ENCODE peak calls at places on chromosomes 12 and 14, in ten cellular contexts. K, V, O, F, M, P, G, A, H and T are unnamed samples.

GRCh38 chr14:51441001-51441400 is 201.0 kb downstream of the TMX1 start:
- DNase-seq in A (no peak), H (no peak), V (no peak), M (no peak), G (no peak), F (no peak), O (no peak), K (no peak), P (no peak), T (no peak)

GRCh38 chr14:38143651-38144505 is 63.8 kb upstream of the SSTR1 start:
- DNase-seq in G (no peak), V (no peak), F (peak), O (no peak), P (no peak), M (peak), A (no peak), H (no peak), K (no peak), T (peak)

GRCh38 chr14:21917699-21918436 is 244.2 kb upstream of the OR4E1 start:
- DNase-seq in M (peak), V (peak), O (peak), K (no peak), P (peak), G (peak), F (peak), H (no peak), A (peak), T (no peak)

GRCh38 chr12:33609910-33610309 is 170.3 kb upstream of the SYT10 start:
- DNase-seq in P (no peak), K (no peak), O (no peak), M (no peak), G (no peak), A (no peak), V (no peak), F (no peak), H (no peak), T (no peak)

GRCh38 chr12:118344829-118345228 is 27.9 kb downstream of the TAOK3 start:
- DNase-seq in A (no peak), M (no peak), K (no peak), H (no peak), F (no peak), V (no peak), P (no peak), O (no peak), G (no peak), T (no peak)

GRCh38 chr14:105070760-105071137 is 5.5 kb upstream of the GPR132 start:
- DNase-seq in O (no peak), A (no peak), K (no peak), H (no peak), M (no peak), P (no peak), V (no peak), G (no peak), F (no peak), T (no peak)

GRCh38 chr12:98439471-98440164 is 75.8 kb upstream of the TMPO start:
- DNase-seq in M (no peak), V (no peak), G (no peak), K (no peak), P (no peak), O (no peak), H (no peak), A (no peak), F (peak), T (no peak)

GRCh38 chr14:40119321-40119720 is 687.1 kb upstream of the FBXO33 start:
- DNase-seq in F (no peak), H (no peak), G (no peak), V (peak), P (no peak), O (no peak), A (no peak), K (no peak), M (no peak), T (no peak)

GRCh38 chr14:104582649-104583048 is 3.1 kb downstream of the C14orf180 start:
- DNase-seq in A (no peak), G (no peak), K (no peak), H (no peak), O (no peak), V (peak), M (no peak), F (no peak), P (no peak), T (no peak)

GRCh38 chr12:40141996-40142395 is 36.1 kb upstream of the SLC2A13 start:
- DNase-seq in O (no peak), P (peak), A (no peak), G (no peak), M (no peak), F (peak), V (no peak), H (no peak), K (no peak), T (no peak)

GRCh38 chr14:101521978-101522377 is 39.3 kb upstream of the DIO3 start:
- DNase-seq in V (no peak), P (no peak), H (no peak), M (no peak), O (no peak), K (no peak), F (no peak), A (no peak), G (no peak), T (no peak)

GRCh38 chr12:13024151-13024946 is 19.8 kb upstream of the FAM234B start:
- DNase-seq in M (peak), F (peak), P (no peak), H (no peak), A (no peak), O (peak), G (no peak), V (no peak), K (peak), T (peak)

GRCh38 chr14:37903561-37904191 is 304.0 kb upstream of the SSTR1 start:
- DNase-seq in V (peak), O (no peak), K (no peak), H (no peak), M (peak), A (no peak), P (peak), G (peak), F (peak), T (no peak)

GRCh38 chr14:92511472-92512247 is 1.9 kb upstream of the RIN3 start:
- DNase-seq in G (peak), A (no peak), F (peak), V (no peak), H (no peak), O (peak), K (no peak), P (peak), M (no peak), T (peak)

GRCh38 chr14:97916100-97916499 is 1118.9 kb downstream of the VRK1 start:
- DNase-seq in F (no peak), M (no peak), H (no peak), A (no peak), V (no peak), G (no peak), O (no peak), K (no peak), P (no peak), T (no peak)

GRCh38 chr12:18696971-18697602 is 40.7 kb downstream of the PLCZ1 start:
- DNase-seq in O (no peak), P (no peak), H (no peak), K (no peak), M (no peak), G (no peak), A (no peak), V (no peak), F (peak), T (no peak)

DNA sequence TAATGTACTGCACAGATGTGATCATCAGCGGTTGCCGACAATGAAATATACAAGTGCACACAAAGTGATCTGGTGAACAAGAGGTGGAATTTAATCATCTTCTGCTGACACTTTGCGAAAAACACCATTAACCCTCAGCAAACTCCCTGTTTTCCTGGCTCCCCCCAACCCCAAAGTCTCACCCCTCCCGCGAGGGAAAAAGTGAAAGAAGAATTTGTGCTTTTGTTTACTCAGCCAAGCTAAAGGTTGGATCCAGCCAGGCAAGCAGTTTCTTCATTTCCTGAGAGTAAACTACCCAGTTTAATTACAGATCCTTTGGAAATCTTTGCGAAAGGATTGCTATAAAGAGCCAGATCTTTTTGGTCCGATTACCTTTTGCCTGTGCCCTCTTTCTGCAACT is 3.2 kb upstream of the LMO3 start:
- DNase-seq in M (no peak), F (peak), P (no peak), V (no peak), A (no peak), K (no peak), G (peak), H (no peak), O (no peak), T (no peak)
- H3K4me3 ChIP-seq in M (peak), F (peak), P (no peak), V (peak), A (no peak), K (no peak), G (no peak), H (no peak), O (no peak), T (peak)

GRCh38 chr14:65230287-65230728 is 128.0 kb upstream of the MAX start:
- DNase-seq in P (no peak), F (no peak), H (peak), G (peak), M (no peak), V (peak), A (no peak), O (no peak), K (no peak), T (no peak)
- H3K4me3 ChIP-seq in P (no peak), F (no peak), H (peak), G (no peak), M (peak), V (no peak), A (peak), O (peak), K (no peak), T (no peak)

GRCh38 chr12:2285462-2285861 is 232.7 kb downstream of the CACNA1C start:
- DNase-seq in O (no peak), H (no peak), K (no peak), A (no peak), V (no peak), P (no peak), M (no peak), F (no peak), G (no peak), T (no peak)
- H3K4me3 ChIP-seq in O (no peak), H (no peak), K (no peak), A (no peak), V (no peak), P (no peak), M (no peak), F (no peak), G (no peak), T (no peak)

DNA sequence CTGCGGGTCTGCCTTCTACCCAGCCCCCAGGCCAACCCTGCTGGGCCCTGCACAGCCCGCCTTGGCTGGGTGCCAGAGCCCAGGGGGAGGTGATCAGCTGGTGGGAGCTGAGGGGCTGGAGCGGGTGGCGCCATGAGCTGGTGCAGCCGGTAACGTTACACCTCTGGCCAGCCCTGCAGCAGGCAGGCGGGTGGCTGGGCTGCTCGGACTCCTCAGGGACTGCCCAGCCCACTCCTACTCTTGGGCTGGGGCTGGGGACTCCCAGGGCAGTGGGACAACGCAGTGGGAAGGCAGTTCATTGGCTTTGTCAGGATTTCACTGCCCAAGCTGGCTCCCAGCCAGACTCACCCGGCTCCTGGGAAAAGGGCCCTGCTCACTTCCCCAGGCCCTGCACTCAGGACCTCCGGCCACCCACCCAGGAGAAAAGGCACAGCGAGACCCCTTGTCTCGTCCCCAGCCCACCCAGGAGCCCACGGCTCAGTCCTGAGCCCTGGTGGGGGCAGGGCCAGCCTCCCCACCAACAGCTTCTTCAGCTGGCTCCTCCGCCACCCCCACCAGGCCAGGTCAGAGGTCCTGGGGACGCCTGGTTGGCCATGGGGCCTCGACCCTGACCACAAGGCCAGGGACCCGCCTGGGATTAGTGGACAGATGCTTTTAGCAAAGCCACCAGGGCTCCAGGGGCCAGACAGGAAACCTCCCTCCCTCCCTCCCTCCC is 1.0 kb downstream of the PGF start:
- DNase-seq in P (no peak), G (no peak), K (no peak), M (no peak), H (no peak), O (no peak), F (no peak), V (peak), A (no peak), T (no peak)
- H3K4me3 ChIP-seq in P (peak), G (no peak), K (no peak), M (peak), H (no peak), O (peak), F (peak), V (peak), A (no peak), T (peak)

GRCh38 chr12:116556356-116556952 is 2.7 kb upstream of the MAP1LC3B2 start:
- DNase-seq in M (no peak), G (no peak), P (no peak), V (no peak), H (no peak), K (no peak), O (no peak), A (no peak), F (no peak), T (no peak)

GRCh38 chr12:116559080-116559329 is 176 bp upstream of the MAP1LC3B2 start:
- DNase-seq in A (no peak), G (no peak), O (no peak), P (no peak), V (no peak), H (no peak), K (no peak), M (peak), F (no peak), T (peak)

GRCh38 chr12:116558280-116559079 is 701 bp upstream of the MAP1LC3B2 start:
- DNase-seq in G (no peak), K (no peak), M (no peak), P (no peak), V (no peak), O (no peak), F (no peak), A (no peak), H (no peak), T (no peak)

GRCh38 chr12:116559330-116560080 is at the start of gene MAP1LC3B2:
- DNase-seq in A (peak), H (peak), K (peak), O (peak), G (peak), V (no peak), M (peak), P (peak), F (peak), T (peak)

GRCh38 chr12:116556964-116557706 is 2.0 kb upstream of the MAP1LC3B2 start:
- DNase-seq in M (no peak), P (no peak), V (no peak), A (no peak), F (no peak), G (no peak), H (no peak), O (no peak), K (no peak), T (no peak)
- H3K4me3 ChIP-seq in M (no peak), P (no peak), V (no peak), A (no peak), F (no peak), G (no peak), H (no peak), O (no peak), K (no peak), T (no peak)